ENCODE peak calls at places on chromosomes 12 and 14, in ten cellular contexts. B is spleen, O is A549, K is lower lobe of right lung, V is IMR-90, X is thoracic aorta, E is adrenal gland, S is lung, I is left ventricle myocardium inferior, N is H9. J is an unnamed sample. For H3K4me1, the result is how much of the 10 kb centered on the place peaks cover.

GRCh38 chr14:68814376-68815287 is 21.8 kb upstream of the ZFP36L1 start:
- DNase-seq in B (peak), O (peak), K (peak), V (peak), X (no peak), E (peak), S (no peak), I (no peak), N (peak), J (peak)

GRCh38 chr12:89355243-89356068 is 3.2 kb upstream of the DUSP6 start:
- DNase-seq in B (no peak), O (no peak), K (no peak), V (no peak), X (no peak), E (no peak), S (no peak), I (no peak), N (no peak), J (no peak)

GRCh38 chr12:7162691-7163114 is 26.8 kb upstream of the PEX5 start:
- DNase-seq in B (no peak), O (peak), K (peak), V (no peak), X (no peak), E (peak), S (peak), I (no peak), N (peak), J (no peak)

GRCh38 chr12:113844495-113845175 is 121.5 kb downstream of the RBM19 start:
- DNase-seq in B (no peak), O (no peak), K (no peak), V (no peak), X (no peak), E (no peak), S (no peak), I (peak), N (no peak), J (no peak)

GRCh38 chr12:89971880-89972279 is 263.2 kb upstream of the ATP2B1 start:
- DNase-seq in B (no peak), O (peak), K (no peak), V (no peak), X (no peak), E (peak), S (no peak), I (no peak), N (no peak), J (no peak)

GRCh38 chr12:122366685-122367475 is 55.6 kb downstream of the CLIP1 start:
- DNase-seq in B (no peak), O (peak), K (no peak), V (peak), X (no peak), E (peak), S (no peak), I (no peak), N (peak), J (peak)

GRCh38 chr14:31510222-31510621 is 22.4 kb upstream of the GPR33 start:
- DNase-seq in B (no peak), O (peak), K (no peak), V (peak), X (no peak), E (no peak), S (no peak), I (no peak), N (no peak), J (no peak)

GRCh38 chr14:95140060-95140858 is 17.1 kb downstream of the DICER1 start:
- DNase-seq in B (no peak), O (no peak), K (no peak), V (peak), X (no peak), E (no peak), S (no peak), I (no peak), N (no peak), J (no peak)

GRCh38 chr12:11633968-11634367 is 15.5 kb upstream of the ETV6 start:
- DNase-seq in B (no peak), O (no peak), K (no peak), V (no peak), X (no peak), E (no peak), S (no peak), I (no peak), N (no peak), J (no peak)

GRCh38 chr14:105206873-105207272 is 25.8 kb upstream of the NUDT14 start:
- DNase-seq in B (no peak), O (no peak), K (no peak), V (no peak), X (no peak), E (no peak), S (no peak), I (no peak), N (no peak), J (no peak)

GRCh38 chr14:105209091-105209490 is 28.0 kb upstream of the NUDT14 start:
- DNase-seq in B (no peak), O (no peak), K (no peak), V (no peak), X (no peak), E (no peak), S (no peak), I (no peak), N (no peak), J (no peak)

GRCh38 chr14:105208738-105209075 is 27.6 kb upstream of the NUDT14 start:
- DNase-seq in B (no peak), O (no peak), K (no peak), V (no peak), X (no peak), E (no peak), S (no peak), I (no peak), N (no peak), J (no peak)

GRCh38 chr14:105207460-105207901 is 26.4 kb upstream of the NUDT14 start:
- DNase-seq in B (no peak), O (peak), K (no peak), V (no peak), X (no peak), E (no peak), S (no peak), I (peak), N (no peak), J (no peak)

GRCh38 chr14:105207996-105208737 is 27.1 kb upstream of the NUDT14 start:
- DNase-seq in B (no peak), O (no peak), K (no peak), V (no peak), X (no peak), E (no peak), S (no peak), I (no peak), N (no peak), J (no peak)
- H3K27ac ChIP-seq in B (no peak), O (no peak), K (no peak), V (no peak), X (no peak), E (no peak), S (no peak), I (peak), N (no peak), J (no peak)

DNA sequence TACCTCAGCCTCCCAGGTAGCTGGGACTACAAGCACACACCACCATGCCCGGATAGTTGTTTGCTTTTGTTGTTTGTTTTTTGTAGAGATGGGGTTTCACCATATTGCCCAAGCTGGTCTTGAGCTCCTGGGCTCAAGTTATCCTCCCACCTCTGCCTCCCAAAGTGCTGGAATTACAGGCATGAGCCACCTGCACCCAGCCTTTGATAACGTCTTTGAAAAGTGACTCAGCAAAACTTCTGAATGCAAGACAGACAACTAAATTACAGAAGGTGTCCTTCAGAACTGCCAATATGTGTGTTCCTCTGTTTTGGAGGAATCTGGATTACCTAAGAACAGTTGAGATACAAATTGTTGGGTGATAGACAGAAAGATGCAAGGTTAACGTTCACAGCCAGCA is 99.8 kb downstream of the ESR2 start:
- DNase-seq in B (no peak), O (peak), K (no peak), V (no peak), X (no peak), E (no peak), S (no peak), I (no peak), N (no peak), J (no peak)
- H3K4me1 ChIP-seq in B (under half), O (under half), K (under half), V (under half), X (under half), E (half or more), S (under half), I (half or more), N (under half), J (under half)

GRCh38 chr12:57815177-57816000 is 3.1 kb downstream of the AVIL start:
- DNase-seq in B (peak), O (peak), K (no peak), V (no peak), X (no peak), E (no peak), S (no peak), I (no peak), N (peak), J (no peak)
- TF ChIP-seq CTCF in B (no peak), O (no peak), K (no peak), V (peak), X (no peak), E (no peak), S (no peak), I (no peak), N (peak), J (no peak)

DNA sequence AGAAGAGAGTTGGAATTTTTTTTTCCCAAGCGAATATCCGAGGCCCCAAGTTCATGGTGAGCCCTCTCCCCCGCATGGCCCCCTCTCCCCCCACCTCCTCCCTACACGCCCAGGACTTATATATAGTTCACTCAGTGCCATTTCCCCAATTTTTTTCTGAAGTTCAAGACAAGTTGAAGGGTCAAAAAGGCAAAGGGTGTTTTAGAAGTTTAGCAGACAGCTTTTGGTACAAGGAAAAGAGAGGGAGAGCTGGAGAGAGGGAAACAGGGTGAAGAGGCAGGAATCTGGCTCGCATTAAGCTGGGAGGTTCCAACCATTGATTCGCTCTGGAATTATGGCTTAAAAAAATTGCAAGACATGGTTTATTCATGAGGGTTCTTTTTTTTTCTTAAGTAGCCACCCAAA is 329.7 kb upstream of the TBX3 start:
- DNase-seq in B (no peak), O (no peak), K (no peak), V (no peak), X (no peak), E (no peak), S (no peak), I (no peak), N (no peak), J (no peak)
- H3K27ac ChIP-seq in B (no peak), O (no peak), K (no peak), V (no peak), X (no peak), E (no peak), S (no peak), I (peak), N (no peak), J (no peak)

GRCh38 chr14:21233457-21234076 is 35.7 kb downstream of the HNRNPC start:
- DNase-seq in B (no peak), O (peak), K (no peak), V (no peak), X (no peak), E (no peak), S (no peak), I (no peak), N (no peak), J (no peak)
- H3K4me1 ChIP-seq in B (half or more), O (half or more), K (half or more), V (under half), X (under half), E (half or more), S (under half), I (half or more), N (under half), J (under half)

GRCh38 chr12:45890276-45890675 is 100.1 kb downstream of the SCAF11 start:
- DNase-seq in B (no peak), O (no peak), K (no peak), V (no peak), X (no peak), E (no peak), S (no peak), I (no peak), N (no peak), J (no peak)
- TF ChIP-seq CTCF in B (no peak), O (no peak), K (no peak), V (no peak), X (no peak), E (peak), S (no peak), I (no peak), N (no peak), J (no peak)

GRCh38 chr12:109696485-109697269 is 16.9 kb upstream of the FAM222A start:
- DNase-seq in B (peak), O (no peak), K (no peak), V (peak), X (no peak), E (no peak), S (no peak), I (no peak), N (no peak), J (no peak)
- H3K27ac ChIP-seq in B (no peak), O (no peak), K (no peak), V (no peak), X (no peak), E (no peak), S (no peak), I (no peak), N (no peak), J (no peak)

DNA sequence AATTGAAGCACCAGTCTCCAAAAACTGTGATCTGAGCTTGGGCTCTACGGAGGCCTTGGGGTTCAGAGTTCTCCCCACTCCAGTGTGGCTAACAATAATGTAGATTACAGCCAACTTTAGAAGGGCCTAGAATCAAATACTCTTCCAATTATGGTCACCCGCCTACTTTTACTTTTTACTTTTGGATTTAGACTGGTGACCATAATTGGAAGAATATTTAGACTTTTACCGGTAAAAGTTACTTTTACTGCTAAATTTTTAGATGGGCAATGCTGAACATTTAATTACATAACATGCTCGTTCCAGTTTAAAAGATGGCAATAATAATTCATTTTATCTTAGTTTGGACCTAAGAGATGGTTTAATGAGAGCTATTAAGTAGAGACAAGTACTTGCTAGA is 39.2 kb downstream of the PPTC7 start:
- DNase-seq in B (no peak), O (no peak), K (no peak), V (no peak), X (no peak), E (no peak), S (no peak), I (no peak), N (no peak), J (no peak)
- H3K4me1 ChIP-seq in B (under half), O (under half), K (under half), V (under half), X (under half), E (under half), S (under half), I (half or more), N (under half), J (under half)

GRCh38 chr12:63802012-63802608 is 22.4 kb downstream of the RXYLT1 start:
- DNase-seq in B (no peak), O (peak), K (no peak), V (peak), X (no peak), E (no peak), S (no peak), I (no peak), N (no peak), J (no peak)
- TF ChIP-seq CTCF in B (no peak), O (peak), K (peak), V (peak), X (peak), E (peak), S (peak), I (peak), N (peak), J (peak)